ENCODE peak calls at places on chromosomes 12 and 14, in four cellular contexts. One of them, this sample, is unnamed.

GRCh38 chr12:52606581-52607241 is 5.4 kb upstream of the KRT72 start:
- DNase-seq in SK-N-SH: no peak
- DNase-seq in keratinocyte: no peak
- DNase-seq in GM23248: no peak
- DNase-seq in this sample: no peak

GRCh38 chr12:107404981-107405380 is 280.6 kb upstream of the PWP1 start:
- DNase-seq in keratinocyte: no peak
- DNase-seq in SK-N-SH: peak; percentile 47
- DNase-seq in GM23248: peak; percentile 65
- DNase-seq in this sample: peak; percentile 15

GRCh38 chr14:53710615-53711014 is 246.0 kb downstream of the BMP4 start:
- DNase-seq in SK-N-SH: no peak
- DNase-seq in GM23248: no peak
- DNase-seq in keratinocyte: no peak
- DNase-seq in this sample: no peak

GRCh38 chr12:26271024-26271423 is 75.7 kb downstream of the SSPN start:
- DNase-seq in GM23248: peak; percentile 16
- DNase-seq in SK-N-SH: no peak
- DNase-seq in keratinocyte: no peak
- DNase-seq in this sample: no peak

GRCh38 chr14:100376751-100377171 is 53.6 kb downstream of the SLC25A47 start:
- DNase-seq in keratinocyte: no peak
- DNase-seq in SK-N-SH: no peak
- DNase-seq in GM23248: peak; percentile 69
- DNase-seq in this sample: peak; percentile 72

GRCh38 chr12:4027412-4027811 is 154.2 kb upstream of the PARP11 start:
- DNase-seq in SK-N-SH: no peak
- DNase-seq in GM23248: no peak
- DNase-seq in keratinocyte: no peak
- DNase-seq in this sample: no peak

GRCh38 chr14:42884100-42884499 is 1277.4 kb downstream of the LRFN5 start:
- DNase-seq in SK-N-SH: no peak
- DNase-seq in GM23248: peak; percentile 84
- DNase-seq in keratinocyte: peak; percentile 72
- DNase-seq in this sample: peak; percentile 7

GRCh38 chr14:34693228-34693939 is 21.0 kb downstream of the CFL2 start:
- DNase-seq in keratinocyte: no peak
- DNase-seq in SK-N-SH: no peak
- DNase-seq in GM23248: peak; percentile 42
- DNase-seq in this sample: no peak

GRCh38 chr12:26555139-26555538 is 277.9 kb downstream of the ITPR2 start:
- DNase-seq in GM23248: peak; percentile 3
- DNase-seq in SK-N-SH: no peak
- DNase-seq in keratinocyte: no peak
- DNase-seq in this sample: no peak

DNA sequence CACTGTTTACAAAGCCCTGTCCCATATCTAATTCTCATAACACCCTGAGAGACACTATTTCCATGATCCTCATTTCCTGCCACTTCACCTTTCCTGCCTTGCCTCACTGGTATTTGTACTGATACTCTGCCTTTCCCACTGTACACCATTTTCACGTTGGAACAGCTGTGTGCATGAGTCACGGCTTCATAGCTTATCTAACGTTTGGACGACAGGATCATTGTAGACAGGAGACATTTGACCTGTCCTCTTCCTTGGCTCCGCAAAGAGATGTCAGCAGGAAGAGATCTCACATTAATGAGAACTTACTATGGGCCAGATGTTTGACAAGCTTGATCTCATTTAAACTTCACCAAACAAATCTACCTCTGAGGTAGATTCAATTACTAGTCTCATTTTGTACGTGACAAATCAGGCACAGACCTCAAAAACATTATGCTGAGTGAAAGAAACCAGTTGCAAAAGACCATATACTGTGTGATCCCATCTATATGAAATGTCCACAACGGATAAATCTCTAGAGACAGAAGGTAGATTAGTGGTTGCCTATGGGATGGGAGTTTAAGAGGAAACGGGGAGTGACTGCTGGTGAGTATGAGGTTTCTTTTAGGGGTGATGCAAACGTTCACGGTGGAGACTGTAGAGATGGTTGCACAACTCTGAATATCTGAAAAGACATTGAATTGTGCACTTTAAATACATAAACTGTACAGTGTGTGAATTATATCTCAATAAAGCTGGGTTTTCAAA is 71.2 kb downstream of the KCNK13 start:
- DNase-seq in keratinocyte: no peak
- DNase-seq in SK-N-SH: no peak
- DNase-seq in GM23248: no peak
- DNase-seq in this sample: no peak
- H3K9ac ChIP-seq in keratinocyte: no peak overlapping the region
- H3K9ac ChIP-seq in SK-N-SH: no peak overlapping the region
- H3K9ac ChIP-seq in GM23248: no peak overlapping the region
- H3K9ac ChIP-seq in this sample: no peak overlapping the region

GRCh38 chr12:1644523-1645438 is 15.8 kb downstream of the WNT5B start:
- DNase-seq in GM23248: peak; percentile 90
- DNase-seq in SK-N-SH: peak; percentile 88
- DNase-seq in keratinocyte: no peak
- DNase-seq in this sample: peak; percentile 57

GRCh38 chr12:1643056-1643455 is 14.0 kb downstream of the WNT5B start:
- DNase-seq in GM23248: no peak
- DNase-seq in keratinocyte: no peak
- DNase-seq in SK-N-SH: no peak
- DNase-seq in this sample: no peak

GRCh38 chr12:1645819-1646218 is 16.8 kb downstream of the WNT5B start:
- DNase-seq in GM23248: no peak
- DNase-seq in SK-N-SH: no peak
- DNase-seq in keratinocyte: no peak
- DNase-seq in this sample: no peak

GRCh38 chr12:1642513-1642912 is 13.5 kb downstream of the WNT5B start:
- DNase-seq in keratinocyte: no peak
- DNase-seq in GM23248: no peak
- DNase-seq in SK-N-SH: no peak
- DNase-seq in this sample: no peak

GRCh38 chr12:1644113-1644512 is 15.1 kb downstream of the WNT5B start:
- DNase-seq in GM23248: no peak
- DNase-seq in keratinocyte: no peak
- DNase-seq in SK-N-SH: no peak
- DNase-seq in this sample: no peak
- H3K4me1 ChIP-seq in GM23248: peaks cover 22% of the 10 kb centered on the region
- H3K4me1 ChIP-seq in keratinocyte: peaks cover 9% of the 10 kb centered on the region
- H3K4me1 ChIP-seq in SK-N-SH: peaks cover 15% of the 10 kb centered on the region
- H3K4me1 ChIP-seq in this sample: peaks cover 15% of the 10 kb centered on the region

GRCh38 chr14:103555559-103556337 is 6.7 kb downstream of the BAG5 start:
- DNase-seq in GM23248: no peak
- DNase-seq in keratinocyte: no peak
- DNase-seq in SK-N-SH: no peak
- DNase-seq in this sample: no peak

GRCh38 chr14:103561381-103562134 is 899 bp downstream of the BAG5 start:
- DNase-seq in GM23248: peak; percentile 86
- DNase-seq in keratinocyte: no peak
- DNase-seq in SK-N-SH: peak; percentile 74
- DNase-seq in this sample: peak; percentile 81

GRCh38 chr14:103558071-103558882 is 4.2 kb downstream of the BAG5 start:
- DNase-seq in keratinocyte: no peak
- DNase-seq in GM23248: peak; percentile 89
- DNase-seq in SK-N-SH: no peak
- DNase-seq in this sample: peak; percentile 83

GRCh38 chr14:103552811-103553210 is 9.6 kb downstream of the BAG5 start:
- DNase-seq in GM23248: no peak
- DNase-seq in keratinocyte: no peak
- DNase-seq in SK-N-SH: no peak
- DNase-seq in this sample: no peak

DNA sequence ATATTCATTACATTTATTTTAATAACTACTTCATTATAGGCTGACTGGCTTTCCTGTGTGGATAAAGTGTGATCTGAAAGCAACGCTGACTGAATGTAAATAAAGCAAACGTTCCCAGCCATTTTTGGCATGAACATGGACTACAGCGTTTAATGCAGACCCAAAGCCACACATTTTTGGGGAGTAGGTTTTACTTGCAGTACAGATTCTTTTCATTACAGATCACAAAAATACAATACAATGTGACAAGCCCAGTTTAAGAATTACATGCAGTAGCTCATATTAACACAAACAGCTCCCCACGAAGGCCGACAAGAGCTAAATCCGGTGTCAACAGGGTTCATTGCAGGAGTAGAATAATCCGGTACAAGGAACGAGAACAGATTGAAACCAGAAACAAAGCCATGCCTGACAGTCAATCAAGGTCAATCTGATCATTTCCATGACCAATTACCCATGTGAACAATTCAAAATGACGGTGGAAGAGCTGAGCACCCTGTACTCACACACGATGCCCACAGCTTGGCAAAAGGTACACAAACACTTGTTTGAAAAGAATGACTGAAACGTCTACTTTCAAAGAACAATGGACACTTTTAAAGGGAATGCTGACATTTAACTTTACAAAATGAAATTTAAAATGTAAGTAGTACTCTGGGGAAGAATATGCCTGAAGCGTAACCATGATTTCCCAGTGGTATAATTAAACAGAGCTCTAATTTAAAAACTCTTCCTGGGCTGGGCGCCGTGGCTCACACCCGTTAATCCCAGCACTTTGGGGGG is 5.3 kb downstream of the BAG5 start:
- DNase-seq in GM23248: no peak
- DNase-seq in SK-N-SH: no peak
- DNase-seq in keratinocyte: no peak
- DNase-seq in this sample: no peak
- H3K9ac ChIP-seq in GM23248: peak overlapping the region; percentile 24
- H3K9ac ChIP-seq in SK-N-SH: no peak overlapping the region
- H3K9ac ChIP-seq in keratinocyte: no peak overlapping the region
- H3K9ac ChIP-seq in this sample: peak overlapping the region; percentile 69

DNA sequence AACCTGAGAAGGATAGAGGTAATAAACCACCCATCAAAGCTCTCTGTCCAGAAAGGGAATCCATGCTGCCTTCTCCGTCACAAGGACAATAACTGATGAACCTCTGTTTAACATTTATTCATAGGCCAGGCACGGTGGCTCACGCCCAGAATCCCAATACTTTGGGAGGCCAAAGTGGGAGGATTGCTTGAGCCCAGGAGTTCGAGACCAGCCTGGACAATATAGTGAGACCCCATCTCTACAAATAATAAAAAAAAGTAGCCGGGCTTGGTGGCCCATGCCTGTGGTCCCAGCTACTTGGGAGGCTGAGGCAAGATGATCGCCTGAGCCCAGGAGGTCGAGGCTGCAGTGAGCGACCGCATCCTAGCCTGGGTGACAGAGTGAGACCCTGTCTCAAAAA is 7.1 kb upstream of the FOS start:
- DNase-seq in GM23248: no peak
- DNase-seq in keratinocyte: no peak
- DNase-seq in SK-N-SH: no peak
- DNase-seq in this sample: no peak
- H3K4me1 ChIP-seq in GM23248: peaks cover 33% of the 10 kb centered on the region
- H3K4me1 ChIP-seq in keratinocyte: peaks cover 21% of the 10 kb centered on the region
- H3K4me1 ChIP-seq in SK-N-SH: peaks cover 14% of the 10 kb centered on the region
- H3K4me1 ChIP-seq in this sample: peaks cover 40% of the 10 kb centered on the region

DNA sequence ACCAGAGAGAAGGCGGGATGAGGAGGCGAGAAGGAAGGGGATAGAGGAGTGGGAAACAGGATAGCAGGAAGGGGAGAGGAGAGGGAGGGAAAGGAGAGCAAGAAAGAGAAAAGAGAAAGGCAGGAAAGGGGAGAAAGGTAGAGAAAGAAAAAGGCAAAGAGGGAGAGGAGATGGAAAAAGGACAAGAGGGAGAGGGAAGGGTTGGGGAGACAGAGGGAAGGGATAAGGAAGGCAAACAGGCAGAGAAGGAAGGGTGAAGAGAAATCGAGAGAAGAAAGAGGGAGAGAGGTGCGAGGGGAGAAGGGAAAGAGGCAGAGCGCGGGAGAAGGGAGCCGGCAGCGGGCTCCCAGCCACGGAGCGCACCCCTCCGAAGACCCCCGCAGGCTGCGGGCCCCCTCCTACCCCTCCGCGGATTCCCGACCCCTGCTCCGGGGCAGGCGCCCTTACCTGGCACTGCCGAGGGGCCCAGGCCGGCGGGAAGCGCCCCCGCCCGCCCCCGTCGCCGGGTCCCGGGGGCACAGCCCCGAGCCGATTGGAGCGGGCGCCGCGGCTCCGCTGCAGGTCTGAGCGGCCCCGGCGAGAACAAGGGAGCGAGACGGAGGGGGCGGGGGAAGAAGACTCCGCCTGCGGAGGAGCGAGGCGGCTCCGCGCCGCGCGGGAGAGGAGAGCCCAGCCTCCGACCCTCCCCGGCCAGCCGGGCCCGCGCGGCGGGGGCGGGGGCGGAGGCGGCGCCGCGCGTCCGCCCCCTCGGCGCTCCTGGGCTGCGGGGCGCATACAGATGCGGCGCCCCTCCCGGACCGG is at the start of gene CDH24:
- DNase-seq in SK-N-SH: peak; percentile 90
- DNase-seq in keratinocyte: no peak
- DNase-seq in GM23248: peak; percentile 88
- DNase-seq in this sample: peak; percentile 90
- H3K9ac ChIP-seq in SK-N-SH: peak within 1 kb of the TSS; percentile 65
- H3K9ac ChIP-seq in keratinocyte: peak within 1 kb of the TSS; percentile 58
- H3K9ac ChIP-seq in GM23248: peak within 1 kb of the TSS; percentile 68
- H3K9ac ChIP-seq in this sample: peak within 1 kb of the TSS; percentile 71

This sample was measured in adipocyte.